ENCODE peak calls at places on chromosome 21, in seven cellular contexts. L, K, Z, C, P, Q and E are unnamed samples.
A peak's percentile ranks its signal among the peaks of the same experiment; 100 is the strongest.

GRCh38 chr21:37061926-37062591 is 10.8 kb downstream of the PIGP start:
- DNase-seq in Q (peak; percentile 46), C (peak; percentile 14), Z (no peak), P (no peak), L (no peak), K (no peak), E (no peak)

GRCh38 chr21:37072239-37072987 is 458 bp downstream of the PIGP start:
- DNase-seq in L (no peak), P (peak; percentile 25), Q (peak; percentile 93), C (peak; percentile 92), K (no peak), Z (peak; percentile 75), E (peak; percentile 81)

GRCh38 chr21:16587671-16588379 is 858.0 kb downstream of the USP25 start:
- DNase-seq in Q (peak; percentile 34), C (peak; percentile 73), L (no peak), Z (peak; percentile 25), K (no peak), P (no peak), E (no peak)

GRCh38 chr21:15003463-15004135 is 61.2 kb downstream of the NRIP1 start:
- DNase-seq in P (no peak), K (no peak), Q (no peak), Z (no peak), L (no peak), C (no peak), E (no peak)

GRCh38 chr21:33762798-33763572 is 120.7 kb downstream of the ITSN1 start:
- DNase-seq in Z (no peak), K (no peak), Q (peak; percentile 11), C (peak; percentile 82), L (no peak), P (no peak), E (no peak)

GRCh38 chr21:43297989-43298388 is 128.9 kb downstream of the SIK1 start:
- DNase-seq in K (peak; percentile 22), P (no peak), Z (no peak), L (no peak), Q (no peak), C (no peak), E (no peak)

GRCh38 chr21:40054403-40054802 is 187.2 kb downstream of the PCP4 start:
- DNase-seq in K (peak; percentile 88), L (no peak), C (peak; percentile 36), Q (no peak), P (no peak), Z (peak; percentile 95), E (no peak)

GRCh38 chr21:33490991-33491372 is 534 bp downstream of the DNAJC28 start:
- DNase-seq in P (no peak), K (no peak), Z (no peak), L (no peak), Q (no peak), C (peak; percentile 6), E (no peak)

GRCh38 chr21:36163780-36164426 is 7.3 kb downstream of the DOP1B start:
- DNase-seq in P (no peak), Z (no peak), K (no peak), C (no peak), L (no peak), Q (no peak), E (no peak)

GRCh38 chr21:25934771-25935224 is 200.0 kb downstream of the GABPA start:
- DNase-seq in Z (peak; percentile 88), P (peak; percentile 15), K (peak; percentile 58), Q (peak; percentile 98), C (peak; percentile 98), L (no peak), E (no peak)

GRCh38 chr21:16116798-16117197 is 387.0 kb downstream of the USP25 start:
- DNase-seq in K (no peak), C (peak; percentile 89), Q (no peak), P (no peak), L (no peak), Z (no peak), E (no peak)

GRCh38 chr21:26123012-26123411 is 47.6 kb downstream of the APP start:
- DNase-seq in Q (peak; percentile 40), L (no peak), K (no peak), P (no peak), Z (no peak), C (no peak), E (no peak)

GRCh38 chr21:32457360-32457840 is 44.9 kb downstream of the EVA1C start:
- DNase-seq in L (no peak), Q (no peak), P (no peak), C (no peak), Z (peak; percentile 42), K (peak; percentile 63), E (no peak)

GRCh38 chr21:34181418-34181817 is 108.0 kb downstream of the MRPS6 start:
- DNase-seq in C (no peak), K (no peak), P (no peak), L (no peak), Z (no peak), Q (no peak), E (no peak)

GRCh38 chr21:17513214-17514123 is 626 bp downstream of the CXADR start:
- DNase-seq in C (peak; percentile 61), P (no peak), L (peak; percentile 1), Z (no peak), Q (peak; percentile 41), K (peak; percentile 55), E (no peak)

GRCh38 chr21:25331286-25331685 is 276.0 kb downstream of the MRPL39 start:
- DNase-seq in Q (no peak), P (no peak), L (no peak), Z (no peak), K (no peak), C (peak; percentile 20), E (no peak)

GRCh38 chr21:42848932-42849758 is 30.2 kb downstream of the WDR4 start:
- DNase-seq in Z (no peak), P (no peak), L (no peak), K (peak; percentile 39), C (no peak), Q (no peak), E (no peak)

GRCh38 chr21:33135925-33136324 is 66.0 kb downstream of the OLIG1 start:
- DNase-seq in C (no peak), Z (no peak), K (no peak), P (no peak), L (no peak), Q (no peak), E (no peak)

GRCh38 chr21:9839011-9839661 is 682.2 kb upstream of the TPTE start:
- DNase-seq in L (no peak), C (no peak), K (peak; percentile 53), P (no peak), Z (no peak), Q (no peak), E (no peak)

GRCh38 chr21:17427831-17428483 is 84.9 kb upstream of the CXADR start:
- DNase-seq in Z (no peak), L (no peak), K (no peak), Q (no peak), C (no peak), P (no peak), E (no peak)

GRCh38 chr21:32248616-32249550 is 30.0 kb downstream of the MIS18A start:
- DNase-seq in C (no peak), P (no peak), Z (no peak), K (no peak), L (no peak), Q (no peak), E (no peak)

GRCh38 chr21:43270800-43271261 is 102.0 kb downstream of the CRYAA start:
- DNase-seq in P (no peak), Q (no peak), Z (peak; percentile 53), C (peak; percentile 13), L (no peak), K (peak; percentile 38), E (no peak)

GRCh38 chr21:35284199-35284598 is 235.1 kb upstream of the RUNX1 start:
- DNase-seq in P (no peak), C (no peak), Z (peak; percentile 29), Q (peak; percentile 12), K (no peak), L (no peak), E (no peak)

GRCh38 chr21:16069713-16070112 is 339.9 kb downstream of the USP25 start:
- DNase-seq in K (no peak), Z (no peak), C (peak; percentile 62), P (no peak), L (no peak), Q (no peak), E (no peak)

GRCh38 chr21:16419188-16419874 is 689.5 kb downstream of the USP25 start:
- DNase-seq in P (no peak), K (peak; percentile 62), Q (no peak), L (no peak), Z (peak; percentile 47), C (peak; percentile 98), E (no peak)

GRCh38 chr21:45993210-45994085 is 11.9 kb downstream of the COL6A1 start:
- DNase-seq in Z (peak; percentile 16), C (no peak), P (no peak), Q (no peak), K (peak; percentile 36), L (no peak), E (peak; percentile 40)

GRCh38 chr21:45994738-45995685 is 13.4 kb downstream of the COL6A1 start:
- DNase-seq in C (no peak), Q (no peak), Z (peak; percentile 6), K (peak; percentile 39), P (no peak), L (no peak), E (no peak)

GRCh38 chr21:45992311-45993209 is 11.0 kb downstream of the COL6A1 start:
- DNase-seq in L (no peak), P (no peak), Q (no peak), K (peak; percentile 45), C (no peak), Z (peak; percentile 14), E (peak; percentile 0)

GRCh38 chr21:45995686-45996179 is 14.2 kb downstream of the COL6A1 start:
- DNase-seq in Q (no peak), K (peak; percentile 38), L (no peak), C (no peak), P (peak; percentile 15), Z (peak; percentile 15), E (peak; percentile 26)

GRCh38 chr21:45994086-45994661 is 12.6 kb downstream of the COL6A1 start:
- DNase-seq in Z (peak; percentile 12), K (peak; percentile 35), L (no peak), C (peak; percentile 24), Q (no peak), P (no peak), E (no peak)
- H3K4me1 ChIP-seq in Z (no peaks in the 10 kb centered on the region), K (no peaks in the 10 kb centered on the region), L (no peaks in the 10 kb centered on the region), C (no peaks in the 10 kb centered on the region), Q (peaks cover 30% of the 10 kb centered on the region), P (no peaks in the 10 kb centered on the region), E (no peaks in the 10 kb centered on the region)

DNA sequence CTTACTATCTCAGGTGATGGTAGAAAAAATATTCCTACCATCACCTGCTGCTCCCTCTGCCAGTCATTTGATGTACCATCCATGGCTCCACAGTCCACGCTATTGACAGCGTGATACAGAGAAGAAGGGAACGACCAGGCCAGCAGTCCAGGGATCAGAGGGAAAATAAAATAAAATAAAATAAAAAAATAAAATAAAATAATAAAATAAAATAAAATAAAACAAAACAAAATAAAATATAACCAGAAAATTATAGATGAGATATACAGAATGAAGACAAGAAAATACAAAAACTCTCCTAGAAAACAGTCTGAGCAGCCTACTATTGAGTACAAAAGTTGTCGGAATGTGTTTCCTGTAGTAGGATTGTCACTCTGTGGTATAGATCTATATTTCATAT is 619.4 kb upstream of the TMPRSS15 start:
- DNase-seq in L (no peak), Z (no peak), P (no peak), K (no peak), Q (no peak), C (no peak), E (no peak)
- H3K4me1 ChIP-seq in L (no peaks in the 10 kb centered on the region), Z (no peaks in the 10 kb centered on the region), P (no peaks in the 10 kb centered on the region), K (no peaks in the 10 kb centered on the region), Q (no peaks in the 10 kb centered on the region), C (no peaks in the 10 kb centered on the region), E (no peaks in the 10 kb centered on the region)

GRCh38 chr21:38912355-38912619 is 106.6 kb downstream of the ETS2 start:
- DNase-seq in P (no peak), C (peak; percentile 70), L (no peak), Z (no peak), K (no peak), Q (no peak), E (no peak)
- H3K4me1 ChIP-seq in P (peaks cover 46% of the 10 kb centered on the region), C (peaks cover 14% of the 10 kb centered on the region), L (no peaks in the 10 kb centered on the region), Z (peaks cover 26% of the 10 kb centered on the region), K (peaks cover 41% of the 10 kb centered on the region), Q (peaks cover 9% of the 10 kb centered on the region), E (no peaks in the 10 kb centered on the region)

GRCh38 chr21:38428211-38428610 is 70.1 kb downstream of the ERG start:
- DNase-seq in K (no peak), P (no peak), L (no peak), Z (no peak), Q (no peak), C (no peak), E (no peak)
- H3K4me1 ChIP-seq in K (no peaks in the 10 kb centered on the region), P (no peaks in the 10 kb centered on the region), L (no peaks in the 10 kb centered on the region), Z (no peaks in the 10 kb centered on the region), Q (no peaks in the 10 kb centered on the region), C (no peaks in the 10 kb centered on the region), E (no peaks in the 10 kb centered on the region)